ENCODE peak calls at places on chromosomes 5 and 9, in four cellular contexts. Q is K562, L is IMR-90, N is heart left ventricle. G is an unnamed sample.

GRCh38 chr9:137875354-137875753 is 2.2 kb upstream of the CACNA1B start:
- DNase-seq in Q (no peak), L (no peak), N (no peak), G (no peak)

GRCh38 chr5:8229551-8229950 is 360.6 kb downstream of the MTRR start:
- DNase-seq in Q (no peak), L (no peak), N (no peak), G (no peak)

GRCh38 chr9:517993-518392 is 303.3 kb downstream of the DOCK8 start:
- DNase-seq in Q (no peak), L (no peak), N (no peak), G (no peak)

GRCh38 chr9:110040788-110041187 is 167.2 kb downstream of the C9orf152 start:
- DNase-seq in Q (no peak), L (peak), N (no peak), G (peak)

GRCh38 chr9:28774433-28775029 is 1201.2 kb upstream of the C9orf72 start:
- DNase-seq in Q (no peak), L (peak), N (no peak), G (peak)

GRCh38 chr9:121349009-121349408 is 21.0 kb downstream of the STOM start:
- DNase-seq in Q (no peak), L (no peak), N (no peak), G (no peak)

GRCh38 chr5:31270396-31270795 is 76.9 kb downstream of the CDH6 start:
- DNase-seq in Q (peak), L (peak), N (no peak), G (no peak)

GRCh38 chr5:94057655-94058054 is 316.3 kb upstream of the POU5F2 start:
- DNase-seq in Q (no peak), L (no peak), N (no peak), G (no peak)

GRCh38 chr9:95008151-95008771 is 281.8 kb downstream of the AOPEP start:
- DNase-seq in Q (no peak), L (no peak), N (no peak), G (no peak)

DNA sequence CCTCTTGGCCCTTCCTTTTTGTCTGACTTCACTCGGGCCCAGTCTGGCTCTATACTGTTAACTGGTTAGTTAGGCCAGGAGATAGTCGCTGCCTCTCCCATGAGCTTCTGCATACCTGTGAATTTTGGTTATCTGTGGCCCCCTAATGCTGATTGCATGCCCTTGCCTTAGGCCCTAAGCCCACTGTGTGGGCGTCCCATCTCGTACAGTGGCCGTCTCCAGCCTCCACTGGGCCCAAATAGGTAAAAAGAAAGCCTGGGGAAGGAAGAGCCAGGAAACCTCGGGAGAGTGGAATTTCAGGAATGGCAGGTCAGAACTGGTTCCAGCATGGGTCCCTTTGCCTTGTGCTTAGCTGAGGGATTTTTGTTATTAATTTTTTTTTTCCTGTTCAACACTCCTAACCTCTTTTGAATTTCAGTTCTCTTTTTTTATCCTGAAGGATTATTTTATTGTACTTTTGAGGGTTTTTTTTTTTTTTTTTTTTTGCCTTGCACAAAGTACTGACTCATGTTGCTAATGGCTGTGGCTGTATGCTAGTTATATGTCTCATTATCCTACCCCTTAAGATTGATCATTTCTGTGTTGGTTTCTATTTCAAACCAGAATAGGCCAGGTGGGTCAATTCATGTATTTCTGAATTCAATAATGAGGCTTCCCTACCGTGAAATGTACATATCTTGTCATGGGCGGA is 3.4 kb downstream of the PRRC2B start:
- DNase-seq in Q (no peak), L (peak), N (no peak), G (no peak)
- H3K4me3 ChIP-seq in Q (peak), L (peak), N (no peak), G (peak)

DNA sequence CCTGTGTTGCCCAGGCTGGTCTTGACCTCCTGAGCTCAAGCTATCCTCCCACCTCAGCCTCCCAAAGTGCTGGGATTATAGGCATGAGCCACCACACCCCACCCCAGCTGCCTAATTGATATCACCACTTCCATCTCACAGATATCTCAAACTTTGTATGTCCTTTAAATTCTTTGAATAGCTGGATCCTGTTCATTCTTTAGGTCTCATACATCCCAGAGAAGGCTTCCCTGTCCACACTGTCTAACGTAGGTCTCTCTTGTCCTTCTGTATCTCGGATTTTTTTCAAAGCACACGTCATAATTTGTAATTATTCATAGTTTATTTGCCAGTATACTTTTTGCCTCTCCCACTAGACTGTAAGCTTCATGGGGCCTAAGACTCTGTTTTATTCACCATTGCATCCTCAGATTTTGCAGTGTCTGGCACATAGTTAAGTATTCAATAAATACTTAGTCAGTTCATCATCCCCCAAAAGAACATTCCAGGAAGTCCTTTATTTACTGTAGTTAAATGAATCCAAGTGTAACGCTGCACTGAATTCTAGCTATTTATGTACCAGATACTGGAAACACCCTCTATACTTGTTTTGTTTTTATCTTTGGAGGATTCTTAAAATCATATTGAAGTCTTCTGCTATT is 10.5 kb downstream of the ARSK start:
- DNase-seq in Q (no peak), L (peak), N (no peak), G (peak)
- TF ChIP-seq CTCF in Q (no peak), L (no peak), N (no peak), G (no peak)

DNA sequence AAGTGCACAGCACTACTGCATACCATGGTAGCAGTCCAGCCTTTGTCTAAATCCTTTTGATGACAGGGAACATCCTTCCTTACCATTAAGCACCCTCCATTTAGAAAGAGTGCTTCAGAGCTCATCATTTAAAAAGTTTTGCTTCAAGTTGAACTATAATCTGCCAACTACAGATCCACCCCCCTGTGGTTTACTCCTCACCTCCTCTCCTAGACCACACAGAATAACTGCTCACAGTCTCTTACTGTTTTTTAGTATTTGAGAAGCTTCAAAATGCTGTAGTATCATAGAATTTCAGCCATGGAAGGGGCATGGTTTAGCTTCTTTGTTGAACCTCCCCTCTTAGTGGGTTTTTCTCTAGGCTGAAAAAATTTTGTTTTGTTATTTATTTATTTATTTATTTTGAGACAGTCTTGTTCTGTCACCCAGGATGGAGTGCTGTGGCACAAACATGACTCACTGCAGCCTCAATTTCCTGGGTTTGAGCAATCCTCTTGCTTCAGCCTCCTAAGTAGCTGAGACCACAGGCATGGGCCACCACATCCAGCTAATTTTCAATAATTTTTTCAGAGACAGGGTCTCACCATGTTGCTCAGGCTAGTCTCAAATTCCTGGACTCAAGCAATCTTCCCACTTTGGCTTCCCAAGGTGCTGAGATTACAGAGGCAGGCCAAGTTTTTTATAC is 384.3 kb upstream of the RFX3 start:
- DNase-seq in Q (no peak), L (no peak), N (no peak), G (no peak)
- H3K4me3 ChIP-seq in Q (no peak), L (no peak), N (no peak), G (no peak)

GRCh38 chr5:126776499-126777256 is at the start of gene LMNB1:
- DNase-seq in Q (peak), L (peak), N (peak), G (peak)
- TF ChIP-seq CTCF in Q (no peak), L (no peak), N (no peak), G (no peak)

GRCh38 chr5:133613743-133614142 is 1.4 kb upstream of the FSTL4 start:
- DNase-seq in Q (no peak), L (no peak), N (no peak), G (no peak)

GRCh38 chr5:133610489-133611356 is 1.6 kb downstream of the FSTL4 start:
- DNase-seq in Q (peak), L (no peak), N (peak), G (peak)

GRCh38 chr5:133613184-133613583 is 843 bp upstream of the FSTL4 start:
- DNase-seq in Q (no peak), L (no peak), N (no peak), G (no peak)

GRCh38 chr5:133611357-133612020 is 852 bp downstream of the FSTL4 start:
- DNase-seq in Q (no peak), L (no peak), N (no peak), G (no peak)

GRCh38 chr5:133612021-133612860 is at the start of gene FSTL4:
- DNase-seq in Q (no peak), L (no peak), N (no peak), G (no peak)
- H3K4me3 ChIP-seq in Q (no peak), L (no peak), N (peak), G (no peak)

GRCh38 chr5:111200828-111201227 is 23.4 kb upstream of the CAMK4 start:
- DNase-seq in Q (no peak), L (no peak), N (no peak), G (no peak)

GRCh38 chr5:111194053-111194452 is 30.1 kb upstream of the CAMK4 start:
- DNase-seq in Q (no peak), L (no peak), N (no peak), G (no peak)

GRCh38 chr5:111198281-111198948 is 25.8 kb upstream of the CAMK4 start:
- DNase-seq in Q (no peak), L (no peak), N (no peak), G (no peak)

GRCh38 chr5:111194925-111195324 is 29.3 kb upstream of the CAMK4 start:
- DNase-seq in Q (no peak), L (peak), N (no peak), G (peak)

DNA sequence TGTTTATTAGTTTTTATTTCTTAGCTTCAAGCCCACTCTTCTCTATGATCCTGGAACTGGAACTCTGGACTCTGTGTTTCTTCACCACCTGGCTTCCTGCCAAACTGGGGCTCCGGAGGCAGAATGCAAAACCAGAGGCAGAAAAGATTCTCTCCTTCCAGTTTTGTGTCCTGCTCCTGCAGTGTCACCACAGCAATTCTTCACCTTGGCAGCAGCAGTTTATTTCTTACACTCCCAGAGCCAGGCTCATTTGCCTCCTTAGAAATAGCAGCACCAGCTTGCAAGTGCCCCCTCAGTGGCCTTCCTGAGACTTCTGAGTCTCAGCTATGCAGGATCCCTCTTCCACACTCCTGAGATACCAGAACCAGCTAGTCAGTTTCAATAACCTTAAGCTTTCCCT is 26.7 kb upstream of the CAMK4 start:
- DNase-seq in Q (peak), L (no peak), N (no peak), G (peak)
- TF ChIP-seq CTCF in Q (no peak), L (no peak), N (no peak), G (no peak)

DNA sequence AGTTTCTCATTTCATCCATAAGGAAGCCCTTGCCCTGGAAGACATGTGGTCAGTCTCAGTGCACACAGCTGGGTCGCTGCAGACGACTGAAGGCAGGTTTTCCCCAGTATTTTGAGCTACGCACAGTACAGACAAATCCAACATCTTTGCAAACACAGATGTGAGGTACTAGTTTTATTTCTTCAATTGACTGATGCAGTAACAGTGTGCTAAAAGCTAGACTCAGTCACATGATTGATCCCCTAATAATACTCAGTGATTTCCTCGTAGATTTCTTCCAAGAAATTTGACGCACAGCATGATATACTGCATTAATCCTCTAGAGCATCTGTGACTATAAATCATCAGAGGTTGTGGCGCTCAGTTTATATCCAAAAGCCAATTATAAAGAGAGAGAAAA is 346.1 kb downstream of the DIRAS2 start:
- DNase-seq in Q (no peak), L (no peak), N (no peak), G (no peak)
- H3K4me3 ChIP-seq in Q (no peak), L (no peak), N (no peak), G (no peak)

DNA sequence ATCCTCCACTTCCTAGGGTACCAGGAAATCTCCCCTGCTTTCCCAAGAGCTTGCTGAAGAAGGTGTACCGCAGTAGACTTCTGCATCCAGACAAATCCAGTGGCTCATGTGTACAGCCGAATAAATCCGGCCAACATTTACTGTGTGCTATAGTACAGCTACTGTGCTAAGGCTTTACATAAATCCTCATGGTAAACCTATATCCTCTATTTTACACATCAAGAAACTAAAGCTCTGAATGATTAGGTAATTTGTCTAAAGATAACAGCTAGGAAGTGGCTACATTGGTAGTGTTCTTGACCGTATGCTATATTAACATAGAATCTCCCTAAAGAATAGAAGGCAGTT is 511 bp upstream of the WDR41 start:
- DNase-seq in Q (no peak), L (no peak), N (no peak), G (no peak)
- TF ChIP-seq CTCF in Q (no peak), L (no peak), N (no peak), G (no peak)